ENCODE peak calls at places on chromosomes 12 and 14, in five cellular contexts. H is kidney tubule cell, U is mesenteric fat pad, W is mammary epithelial cell, X is HT-29. E is an unnamed sample.

GRCh38 chr12:130372936-130373335 is 35.2 kb downstream of the PIWIL1 start:
- DNase-seq in H (no peak), U (no peak), W (no peak), X (no peak), E (no peak)

GRCh38 chr14:61611880-61612630 is 83.3 kb upstream of the HIF1A start:
- DNase-seq in H (no peak), U (no peak), W (no peak), X (no peak), E (no peak)

GRCh38 chr14:49881296-49882006 is 11.4 kb upstream of the ARF6 start:
- DNase-seq in H (no peak), U (no peak), W (no peak), X (no peak), E (no peak)

GRCh38 chr14:46433381-46433780 is 218.2 kb downstream of the RPL10L start:
- DNase-seq in H (no peak), U (no peak), W (no peak), X (no peak), E (no peak)

GRCh38 chr12:115468087-115468510 is 784.1 kb upstream of the TBX3 start:
- DNase-seq in H (peak), U (no peak), W (peak), X (peak), E (peak)

GRCh38 chr14:75229923-75230792 is 48.5 kb upstream of the FOS start:
- DNase-seq in H (peak), U (no peak), W (peak), X (peak), E (peak)

GRCh38 chr14:62709773-62710172 is 335.5 kb downstream of the KCNH5 start:
- DNase-seq in H (no peak), U (no peak), W (no peak), X (no peak), E (no peak)

GRCh38 chr14:106605548-106606448 is 1079.4 kb downstream of the TMEM121 start:
- DNase-seq in H (peak), U (no peak), W (no peak), X (peak), E (no peak)

GRCh38 chr12:55585817-55586216 is 13.5 kb downstream of the OR2AP1 start:
- DNase-seq in H (no peak), U (no peak), W (no peak), X (no peak), E (no peak)

GRCh38 chr12:56634242-56634836 is 4.2 kb upstream of the BAZ2A start:
- DNase-seq in H (peak), U (no peak), W (peak), X (peak), E (peak)

GRCh38 chr14:102749393-102749792 is 27.9 kb upstream of the TRAF3 start:
- DNase-seq in H (no peak), U (no peak), W (no peak), X (no peak), E (no peak)

GRCh38 chr12:79737875-79738718 is 47.3 kb upstream of the PAWR start:
- DNase-seq in H (peak), U (no peak), W (peak), X (peak), E (peak)

GRCh38 chr12:87828384-87828973 is 200.7 kb downstream of the C12orf50 start:
- DNase-seq in H (no peak), U (no peak), W (no peak), X (no peak), E (no peak)

GRCh38 chr12:109695420-109695819 is 18.2 kb upstream of the FAM222A start:
- DNase-seq in H (no peak), U (no peak), W (no peak), X (no peak), E (no peak)

GRCh38 chr12:116783503-116784237 is 45.6 kb downstream of the RNFT2 start:
- DNase-seq in H (no peak), U (no peak), W (no peak), X (no peak), E (no peak)

GRCh38 chr14:35750202-35750904 is 58.7 kb downstream of the RALGAPA1 start:
- DNase-seq in H (no peak), U (no peak), W (peak), X (no peak), E (no peak)

GRCh38 chr12:21691515-21691914 is 33.9 kb upstream of the LDHB start:
- DNase-seq in H (no peak), U (no peak), W (no peak), X (no peak), E (no peak)

GRCh38 chr12:28242129-28242887 is 52.1 kb downstream of the CCDC91 start:
- DNase-seq in H (no peak), U (no peak), W (no peak), X (no peak), E (no peak)

GRCh38 chr14:75127903-75128595 is 1.2 kb upstream of the NEK9 start:
- DNase-seq in H (no peak), U (no peak), W (no peak), X (no peak), E (no peak)

GRCh38 chr12:10175849-10176641 is 2.8 kb upstream of the TMEM52B start:
- DNase-seq in H (peak), U (no peak), W (peak), X (peak), E (peak)

GRCh38 chr14:49892301-49892635 is 614 bp upstream of the ARF6 start:
- DNase-seq in H (peak), U (no peak), W (peak), X (peak), E (peak)

GRCh38 chr12:55697686-55698085 is 10.0 kb downstream of the ITGA7 start:
- DNase-seq in H (no peak), U (peak), W (no peak), X (no peak), E (no peak)

E was measured in bronchial epithelial cell.